ENCODE peak calls at places on chromosomes 16 and 17, in seven cellular contexts. J is OCI-LY7, Q is heart left ventricle, N is GM23248, Y is upper lobe of right lung, G is testis, P is body of pancreas. V is an unnamed sample. For H3K4me1, the result is how much of the 10 kb centered on the place peaks cover.

GRCh38 chr16:79981814-79982213 is 381.3 kb upstream of the MAF start:
- DNase-seq in J (no peak), Q (no peak), N (no peak), Y (no peak), G (no peak), P (no peak), V (no peak)

GRCh38 chr16:30768583-30769181 is 6.6 kb downstream of the RNF40 start:
- DNase-seq in J (no peak), Q (peak), N (no peak), Y (peak), G (no peak), P (no peak), V (peak)

GRCh38 chr16:82011199-82011641 is at the start of gene SDR42E1:
- DNase-seq in J (peak), Q (peak), N (no peak), Y (peak), G (peak), P (peak), V (peak)

GRCh38 chr17:81713556-81714411 is 1.7 kb downstream of the SLC25A10 start:
- DNase-seq in J (no peak), Q (no peak), N (no peak), Y (no peak), G (peak), P (peak), V (peak)

GRCh38 chr16:87344931-87345631 is 27.9 kb upstream of the C16orf95 start:
- DNase-seq in J (no peak), Q (peak), N (no peak), Y (peak), G (no peak), P (no peak), V (no peak)

GRCh38 chr16:49672753-49673152 is 183.2 kb downstream of the ZNF423 start:
- DNase-seq in J (no peak), Q (no peak), N (no peak), Y (no peak), G (no peak), P (no peak), V (no peak)

GRCh38 chr17:76911299-76912007 is 43.2 kb downstream of the MGAT5B start:
- DNase-seq in J (no peak), Q (no peak), N (no peak), Y (no peak), G (no peak), P (no peak), V (no peak)

GRCh38 chr16:21244798-21245197 is 11.3 kb downstream of the ANKS4B start:
- DNase-seq in J (no peak), Q (no peak), N (no peak), Y (no peak), G (no peak), P (no peak), V (no peak)

GRCh38 chr16:49491736-49492089 is 118.1 kb downstream of the C16orf78 start:
- DNase-seq in J (no peak), Q (peak), N (no peak), Y (peak), G (peak), P (peak), V (peak)

GRCh38 chr17:11140028-11140427 is 101.0 kb upstream of the SHISA6 start:
- DNase-seq in J (no peak), Q (peak), N (no peak), Y (no peak), G (peak), P (peak), V (no peak)

GRCh38 chr17:9971991-9972390 is 66.9 kb upstream of the RCVRN start:
- DNase-seq in J (no peak), Q (peak), N (peak), Y (peak), G (peak), P (peak), V (peak)

GRCh38 chr17:15194859-15195277 is 70.3 kb downstream of the PMP22 start:
- DNase-seq in J (no peak), Q (no peak), N (no peak), Y (no peak), G (no peak), P (no peak), V (no peak)

GRCh38 chr17:48048321-48049140 is at the start of gene NFE2L1:
- DNase-seq in J (peak), Q (peak), N (peak), Y (peak), G (peak), P (peak), V (peak)

GRCh38 chr16:49843758-49844157 is 12.2 kb downstream of the ZNF423 start:
- DNase-seq in J (no peak), Q (no peak), N (no peak), Y (no peak), G (no peak), P (no peak), V (no peak)

GRCh38 chr16:73369841-73370240 is 321.9 kb upstream of the ZFHX3 start:
- DNase-seq in J (no peak), Q (no peak), N (no peak), Y (no peak), G (peak), P (no peak), V (no peak)

GRCh38 chr16:89435051-89435450 is 55.3 kb downstream of the ANKRD11 start:
- DNase-seq in J (no peak), Q (no peak), N (no peak), Y (no peak), G (no peak), P (no peak), V (no peak)

GRCh38 chr17:63493411-63493810 is 16.6 kb downstream of the ACE start:
- DNase-seq in J (no peak), Q (no peak), N (no peak), Y (no peak), G (no peak), P (no peak), V (no peak)

GRCh38 chr16:56868175-56868574 is 3.2 kb downstream of the SLC12A3 start:
- DNase-seq in J (no peak), Q (no peak), N (no peak), Y (no peak), G (no peak), P (no peak), V (no peak)

GRCh38 chr16:81642943-81643342 is 136.1 kb upstream of the PLCG2 start:
- DNase-seq in J (no peak), Q (no peak), N (no peak), Y (no peak), G (no peak), P (no peak), V (no peak)

GRCh38 chr16:15874745-15875314 is 13.6 kb downstream of the CEP20 start:
- DNase-seq in J (peak), Q (peak), N (peak), Y (no peak), G (peak), P (peak), V (no peak)

GRCh38 chr17:65415991-65416390 is 145.5 kb downstream of the AXIN2 start:
- DNase-seq in J (no peak), Q (no peak), N (no peak), Y (no peak), G (no peak), P (no peak), V (no peak)

GRCh38 chr17:75764711-75765421 is at the start of gene GALK1:
- DNase-seq in J (peak), Q (peak), N (peak), Y (peak), G (peak), P (peak), V (peak)

GRCh38 chr17:8062435-8062806 is 23.6 kb downstream of the ALOX15B start:
- DNase-seq in J (no peak), Q (no peak), N (peak), Y (no peak), G (no peak), P (no peak), V (no peak)

GRCh38 chr17:18326039-18326438 is 10.9 kb downstream of the SMCR8 start:
- DNase-seq in J (no peak), Q (no peak), N (no peak), Y (no peak), G (no peak), P (no peak), V (no peak)

GRCh38 chr17:64687959-64688358 is 25.9 kb upstream of the SMURF2 start:
- DNase-seq in J (no peak), Q (no peak), N (peak), Y (no peak), G (no peak), P (no peak), V (no peak)

GRCh38 chr17:27109346-27109745 is 184.6 kb upstream of the WSB1 start:
- DNase-seq in J (no peak), Q (no peak), N (no peak), Y (no peak), G (no peak), P (no peak), V (no peak)

GRCh38 chr16:32116080-32116479 is 137.0 kb upstream of the TP53TG3D start:
- DNase-seq in J (no peak), Q (no peak), N (peak), Y (peak), G (peak), P (peak), V (peak)

GRCh38 chr16:58685084-58685449 is 497 bp upstream of the SLC38A7 start:
- DNase-seq in J (no peak), Q (no peak), N (no peak), Y (no peak), G (no peak), P (no peak), V (no peak)

GRCh38 chr16:56807011-56807675 is 57.9 kb upstream of the SLC12A3 start:
- DNase-seq in J (no peak), Q (no peak), N (peak), Y (no peak), G (no peak), P (no peak), V (no peak)

GRCh38 chr17:57672971-57673370 is 72.1 kb downstream of the CCDC182 start:
- DNase-seq in J (no peak), Q (peak), N (no peak), Y (no peak), G (no peak), P (no peak), V (no peak)

GRCh38 chr17:79841369-79842135 is 2.3 kb upstream of the CBX4 start:
- DNase-seq in J (no peak), Q (peak), N (no peak), Y (no peak), G (no peak), P (no peak), V (no peak)

GRCh38 chr17:73575470-73576235 is 68.6 kb downstream of the SDK2 start:
- DNase-seq in J (no peak), Q (no peak), N (no peak), Y (no peak), G (peak), P (no peak), V (no peak)

GRCh38 chr17:49035470-49036269 is 38.5 kb downstream of the IGF2BP1 start:
- DNase-seq in J (peak), Q (no peak), N (peak), Y (no peak), G (peak), P (peak), V (no peak)

GRCh38 chr17:80219777-80220708 is at the start of the genes SGSH and SLC26A11:
- DNase-seq in J (peak), Q (peak), N (peak), Y (peak), G (peak), P (peak), V (peak)

GRCh38 chr17:63446218-63446980 is at the start of gene CYB561:
- DNase-seq in J (no peak), Q (peak), N (peak), Y (peak), G (peak), P (peak), V (peak)

GRCh38 chr17:77836557-77837041 is 121.9 kb upstream of the TNRC6C start:
- DNase-seq in J (no peak), Q (no peak), N (peak), Y (no peak), G (no peak), P (peak), V (peak)

GRCh38 chr17:47839071-47839470 is 2.0 kb downstream of the SCRN2 start:
- DNase-seq in J (no peak), Q (no peak), N (no peak), Y (no peak), G (no peak), P (no peak), V (no peak)

GRCh38 chr17:3917391-3917931 is 1.2 kb upstream of the P2RX1 start:
- DNase-seq in J (no peak), Q (peak), N (no peak), Y (peak), G (peak), P (peak), V (peak)

GRCh38 chr17:16215965-16216316 is 607 bp upstream of the NCOR1 start:
- DNase-seq in J (peak), Q (no peak), N (peak), Y (no peak), G (no peak), P (no peak), V (no peak)

GRCh38 chr17:20226814-20227482 is 217.8 kb downstream of the SPECC1 start:
- DNase-seq in J (peak), Q (peak), N (peak), Y (peak), G (peak), P (peak), V (peak)

GRCh38 chr17:40065771-40066510 is 3.2 kb downstream of the THRA start:
- DNase-seq in J (no peak), Q (no peak), N (no peak), Y (no peak), G (no peak), P (no peak), V (no peak)

GRCh38 chr17:40068584-40068916 is 5.8 kb downstream of the THRA start:
- DNase-seq in J (no peak), Q (no peak), N (no peak), Y (no peak), G (no peak), P (no peak), V (no peak)

GRCh38 chr17:40068917-40069750 is 6.4 kb downstream of the THRA start:
- DNase-seq in J (peak), Q (peak), N (peak), Y (peak), G (peak), P (peak), V (peak)

GRCh38 chr17:40068129-40068581 is 5.4 kb downstream of the THRA start:
- DNase-seq in J (no peak), Q (no peak), N (peak), Y (no peak), G (no peak), P (no peak), V (no peak)

GRCh38 chr17:40067710-40068109 is 4.9 kb downstream of the THRA start:
- DNase-seq in J (no peak), Q (no peak), N (no peak), Y (no peak), G (no peak), P (no peak), V (no peak)
- H3K4me1 ChIP-seq in J (half or more), Q (half or more), N (half or more), Y (half or more), G (half or more), P (half or more), V (under half)

GRCh38 chr16:2023098-2023925 is 3.4 kb upstream of the NHERF2 start:
- DNase-seq in J (peak), Q (peak), N (peak), Y (peak), G (peak), P (peak), V (peak)
- H3K4me1 ChIP-seq in J (under half), Q (half or more), N (under half), Y (under half), G (under half), P (half or more), V (under half)

GRCh38 chr17:2262146-2262587 is 41.4 kb downstream of the SMG6 start:
- DNase-seq in J (no peak), Q (no peak), N (peak), Y (no peak), G (no peak), P (no peak), V (no peak)
- H3K4me1 ChIP-seq in J (under half), Q (under half), N (under half), Y (under half), G (under half), P (under half), V (under half)

DNA sequence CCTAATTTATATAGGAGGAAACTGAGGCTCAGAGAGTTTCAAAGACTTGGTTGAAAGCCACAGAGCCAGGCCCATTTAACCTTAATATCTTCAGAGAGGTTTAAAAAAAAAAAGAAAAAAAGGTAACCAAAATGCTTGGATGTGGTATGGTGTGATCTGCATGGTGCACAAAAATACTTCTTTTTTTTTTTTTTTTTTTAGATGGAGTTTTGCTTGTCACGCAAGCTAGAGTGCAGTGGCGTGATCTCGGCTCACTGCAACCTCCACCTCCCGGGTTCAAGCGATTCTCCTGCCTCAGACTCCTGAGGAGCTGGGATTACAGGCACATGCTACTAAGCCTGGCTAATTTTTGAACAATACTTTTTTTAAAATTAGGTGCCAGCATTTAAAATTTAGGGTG is 101.8 kb downstream of the XYLT1 start:
- DNase-seq in J (no peak), Q (no peak), N (no peak), Y (no peak), G (no peak), P (no peak), V (no peak)
- H3K4me1 ChIP-seq in J (half or more), Q (under half), N (under half), Y (half or more), G (under half), P (under half), V (under half)

GRCh38 chr17:72463287-72464102 is 342.7 kb downstream of the SOX9 start:
- DNase-seq in J (no peak), Q (no peak), N (no peak), Y (no peak), G (no peak), P (peak), V (no peak)
- H3K4me1 ChIP-seq in J (under half), Q (under half), N (under half), Y (under half), G (under half), P (half or more), V (under half)

DNA sequence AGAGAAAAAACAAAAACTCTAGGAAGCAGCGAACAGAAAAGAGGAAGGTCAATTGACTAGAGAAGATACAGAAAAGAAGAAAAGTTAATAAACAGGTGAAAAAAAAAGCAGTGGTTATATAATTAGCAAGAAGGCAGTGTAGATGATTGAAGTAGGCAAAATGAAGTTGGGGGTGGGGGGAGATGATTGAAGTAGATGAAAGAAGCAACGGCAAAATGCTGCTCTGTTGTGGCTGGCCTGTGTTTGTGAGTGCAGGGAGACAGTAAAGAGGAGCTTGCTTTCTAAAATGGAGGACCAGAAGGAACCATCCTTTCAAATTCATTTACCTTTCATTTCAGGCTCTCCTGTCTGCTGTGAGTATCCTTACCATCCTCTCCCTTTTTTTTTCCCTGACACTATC is 3.6 kb downstream of the EVI2B start:
- DNase-seq in J (peak), Q (no peak), N (no peak), Y (no peak), G (no peak), P (no peak), V (no peak)
- H3K4me1 ChIP-seq in J (under half), Q (under half), N (under half), Y (under half), G (under half), P (under half), V (under half)

V was measured in right lobe of liver.